ENCODE peak calls at places on chromosomes 1 and 21, in seven cellular contexts. One of them, this sample, is unnamed.

GRCh38 chr1:116764466-116764896 is 10.3 kb downstream of the CD2 start:
- DNase-seq in HFF-Myc: no peak
- DNase-seq in glutamatergic neuron: no peak
- DNase-seq in hepatocyte: no peak
- DNase-seq in pancreas: no peak
- DNase-seq in adrenal gland: no peak
- DNase-seq in upper lobe of right lung: no peak
- DNase-seq in this sample: no peak

GRCh38 chr21:42406201-42406601 is 2.5 kb downstream of the UBASH3A start:
- DNase-seq in HFF-Myc: no peak
- DNase-seq in glutamatergic neuron: no peak
- DNase-seq in hepatocyte: no peak
- DNase-seq in pancreas: no peak
- DNase-seq in adrenal gland: no peak
- DNase-seq in upper lobe of right lung: peak
- DNase-seq in this sample: no peak

GRCh38 chr1:8020032-8020431 is 6.1 kb downstream of the ERRFI1 start:
- DNase-seq in HFF-Myc: no peak
- DNase-seq in glutamatergic neuron: no peak
- DNase-seq in hepatocyte: peak
- DNase-seq in pancreas: no peak
- DNase-seq in adrenal gland: no peak
- DNase-seq in upper lobe of right lung: no peak
- DNase-seq in this sample: no peak

GRCh38 chr1:203406446-203407045 is 55.6 kb upstream of the FMOD start:
- DNase-seq in HFF-Myc: no peak
- DNase-seq in glutamatergic neuron: no peak
- DNase-seq in hepatocyte: no peak
- DNase-seq in pancreas: no peak
- DNase-seq in adrenal gland: peak
- DNase-seq in upper lobe of right lung: no peak
- DNase-seq in this sample: no peak

GRCh38 chr21:39630191-39630591 is 17.5 kb downstream of the B3GALT5 start:
- DNase-seq in HFF-Myc: peak
- DNase-seq in glutamatergic neuron: no peak
- DNase-seq in hepatocyte: no peak
- DNase-seq in pancreas: no peak
- DNase-seq in adrenal gland: no peak
- DNase-seq in upper lobe of right lung: no peak
- DNase-seq in this sample: no peak

GRCh38 chr1:151948506-151948905 is 39.2 kb upstream of the THEM4 start:
- DNase-seq in HFF-Myc: no peak
- DNase-seq in glutamatergic neuron: no peak
- DNase-seq in hepatocyte: no peak
- DNase-seq in pancreas: no peak
- DNase-seq in adrenal gland: no peak
- DNase-seq in upper lobe of right lung: no peak
- DNase-seq in this sample: no peak

GRCh38 chr1:247367786-247368342 is 36.2 kb upstream of the ZNF496 start:
- DNase-seq in HFF-Myc: no peak
- DNase-seq in glutamatergic neuron: no peak
- DNase-seq in hepatocyte: no peak
- DNase-seq in pancreas: no peak
- DNase-seq in adrenal gland: no peak
- DNase-seq in upper lobe of right lung: no peak
- DNase-seq in this sample: no peak

GRCh38 chr1:223492044-223492443 is 98.8 kb downstream of the CCDC185 start:
- DNase-seq in HFF-Myc: no peak
- DNase-seq in glutamatergic neuron: no peak
- DNase-seq in hepatocyte: no peak
- DNase-seq in pancreas: no peak
- DNase-seq in adrenal gland: no peak
- DNase-seq in upper lobe of right lung: peak
- DNase-seq in this sample: no peak

GRCh38 chr1:243475966-243476365 is 220.1 kb downstream of the SDCCAG8 start:
- DNase-seq in HFF-Myc: no peak
- DNase-seq in glutamatergic neuron: peak
- DNase-seq in hepatocyte: no peak
- DNase-seq in pancreas: no peak
- DNase-seq in adrenal gland: no peak
- DNase-seq in upper lobe of right lung: no peak
- DNase-seq in this sample: no peak

GRCh38 chr1:205301220-205301821 is 20.2 kb downstream of the NUAK2 start:
- DNase-seq in HFF-Myc: peak
- DNase-seq in glutamatergic neuron: peak
- DNase-seq in hepatocyte: peak
- DNase-seq in pancreas: peak
- DNase-seq in adrenal gland: no peak
- DNase-seq in upper lobe of right lung: peak
- DNase-seq in this sample: no peak

GRCh38 chr1:200674838-200675587 is 5.3 kb upstream of the DDX59 start:
- DNase-seq in HFF-Myc: no peak
- DNase-seq in glutamatergic neuron: no peak
- DNase-seq in hepatocyte: no peak
- DNase-seq in pancreas: no peak
- DNase-seq in adrenal gland: no peak
- DNase-seq in upper lobe of right lung: no peak
- DNase-seq in this sample: no peak

GRCh38 chr1:110280126-110280525 is 59.1 kb upstream of the RBM15 start:
- DNase-seq in HFF-Myc: no peak
- DNase-seq in glutamatergic neuron: no peak
- DNase-seq in hepatocyte: no peak
- DNase-seq in pancreas: no peak
- DNase-seq in adrenal gland: no peak
- DNase-seq in upper lobe of right lung: no peak
- DNase-seq in this sample: no peak

GRCh38 chr1:9039761-9040658 is 13.8 kb upstream of the SLC2A7 start:
- DNase-seq in HFF-Myc: no peak
- DNase-seq in glutamatergic neuron: no peak
- DNase-seq in hepatocyte: no peak
- DNase-seq in pancreas: no peak
- DNase-seq in adrenal gland: no peak
- DNase-seq in upper lobe of right lung: no peak
- DNase-seq in this sample: no peak

GRCh38 chr1:62688687-62689085 is 500 bp upstream of the DOCK7 start:
- DNase-seq in HFF-Myc: no peak
- DNase-seq in glutamatergic neuron: no peak
- DNase-seq in hepatocyte: no peak
- DNase-seq in pancreas: no peak
- DNase-seq in adrenal gland: no peak
- DNase-seq in upper lobe of right lung: no peak
- DNase-seq in this sample: no peak

GRCh38 chr1:68384321-68384813 is 65.4 kb downstream of the RPE65 start:
- DNase-seq in HFF-Myc: peak
- DNase-seq in glutamatergic neuron: no peak
- DNase-seq in hepatocyte: peak
- DNase-seq in pancreas: no peak
- DNase-seq in adrenal gland: peak
- DNase-seq in upper lobe of right lung: no peak
- DNase-seq in this sample: no peak

GRCh38 chr1:214584805-214585766 is 17.9 kb upstream of the CENPF start:
- DNase-seq in HFF-Myc: no peak
- DNase-seq in glutamatergic neuron: no peak
- DNase-seq in hepatocyte: peak
- DNase-seq in pancreas: no peak
- DNase-seq in adrenal gland: no peak
- DNase-seq in upper lobe of right lung: no peak
- DNase-seq in this sample: no peak

DNA sequence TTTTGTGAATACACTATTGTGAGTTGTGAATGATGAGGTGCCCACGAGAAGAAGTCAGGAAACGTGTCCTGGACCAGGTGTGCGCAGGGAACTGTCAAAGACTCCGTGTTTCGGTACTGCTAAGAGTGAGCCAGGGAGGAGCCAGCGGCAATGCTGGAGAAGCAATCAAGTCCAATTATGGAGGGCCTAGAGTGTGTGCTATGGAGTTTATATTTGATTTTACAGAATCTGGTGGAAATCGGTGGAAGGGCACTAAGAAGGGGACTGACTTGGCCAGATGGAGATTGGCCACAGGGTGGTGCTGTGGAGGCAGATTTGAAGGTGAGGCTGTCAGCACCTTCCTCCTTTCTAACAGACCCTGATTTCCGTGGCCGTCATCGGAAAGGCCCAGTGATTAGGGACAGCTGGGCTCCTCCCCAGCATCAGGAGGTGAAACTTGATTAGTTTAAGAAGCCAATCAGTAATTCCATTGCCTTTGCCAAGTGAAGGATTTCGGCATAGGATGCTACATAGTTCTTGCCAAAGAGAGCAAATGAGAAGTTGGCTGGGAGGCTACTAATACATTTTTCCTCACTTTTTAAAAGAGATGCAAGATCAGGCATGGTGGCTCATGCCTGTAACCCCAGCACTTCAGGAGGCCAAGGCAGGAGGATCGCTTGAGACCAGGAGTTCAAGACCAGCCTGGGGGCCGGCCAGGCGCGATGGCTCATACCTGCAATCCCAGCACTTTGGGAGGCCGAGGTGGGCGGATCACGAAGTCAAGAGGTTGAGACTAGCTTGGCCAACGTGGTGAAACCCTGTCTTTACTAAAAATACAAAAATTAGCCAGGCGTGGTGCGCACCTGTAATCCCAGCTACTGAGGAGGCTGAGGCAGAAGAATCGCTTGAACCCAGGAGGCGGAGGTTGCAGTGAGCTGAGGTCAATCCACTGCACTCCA is 7.0 kb downstream of the PTCH2 start:
- DNase-seq in HFF-Myc: peak
- DNase-seq in glutamatergic neuron: peak
- DNase-seq in hepatocyte: peak
- DNase-seq in pancreas: peak
- DNase-seq in adrenal gland: peak
- DNase-seq in upper lobe of right lung: peak
- DNase-seq in this sample: no peak
- TF ChIP-seq CTCF in HFF-Myc: peak
- TF ChIP-seq CTCF in glutamatergic neuron: peak
- TF ChIP-seq CTCF in hepatocyte: peak
- TF ChIP-seq CTCF in pancreas: peak
- TF ChIP-seq CTCF in adrenal gland: peak
- TF ChIP-seq CTCF in upper lobe of right lung: peak
- TF ChIP-seq CTCF in this sample: peak

DNA sequence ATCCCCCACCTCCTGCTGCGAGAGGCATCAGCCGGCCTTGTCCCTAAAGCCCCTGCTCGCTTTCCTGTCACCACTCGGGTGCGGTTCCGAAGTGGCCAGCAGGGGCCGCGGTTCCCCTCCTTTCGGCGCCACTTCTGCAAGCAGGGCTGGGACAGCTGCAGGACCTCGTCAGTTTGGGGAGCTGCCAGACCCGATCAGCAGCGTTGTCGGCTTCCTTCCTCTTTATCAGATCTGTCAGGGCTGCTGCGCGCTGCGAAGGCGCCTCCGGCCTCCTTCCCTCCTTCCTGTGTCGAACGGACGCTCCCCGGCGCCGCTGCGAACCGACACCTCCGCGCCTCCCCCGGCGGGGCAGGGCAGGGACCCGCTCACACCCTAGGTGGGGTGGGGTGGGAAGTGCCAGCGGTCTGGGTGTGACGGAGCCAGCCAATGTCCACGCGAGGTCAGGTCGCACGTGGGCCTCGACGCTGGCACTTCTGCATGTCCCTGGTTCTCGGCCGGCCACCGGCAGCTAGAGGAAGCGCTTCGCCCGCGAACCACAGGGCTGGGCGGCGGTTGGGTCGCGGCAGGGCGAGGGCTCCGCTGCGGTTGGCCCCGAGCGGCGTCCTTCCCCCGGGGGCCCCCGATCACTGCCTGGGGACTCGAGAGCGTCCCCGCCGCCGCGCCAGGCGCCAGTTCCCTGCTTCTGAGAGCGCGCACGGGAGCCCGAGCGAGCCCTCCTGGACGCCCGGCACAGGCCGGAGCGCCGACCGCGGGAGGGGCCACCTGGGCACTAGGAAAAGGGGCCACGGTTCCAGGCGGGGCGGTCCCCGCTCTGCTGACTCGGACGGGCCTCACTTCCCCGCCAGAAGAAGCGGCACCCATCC is 81.8 kb downstream of the RUNX3 start:
- DNase-seq in HFF-Myc: peak
- DNase-seq in glutamatergic neuron: peak
- DNase-seq in hepatocyte: peak
- DNase-seq in pancreas: peak
- DNase-seq in adrenal gland: peak
- DNase-seq in upper lobe of right lung: peak
- DNase-seq in this sample: no peak
- TF ChIP-seq CTCF in HFF-Myc: peak
- TF ChIP-seq CTCF in glutamatergic neuron: peak
- TF ChIP-seq CTCF in hepatocyte: peak
- TF ChIP-seq CTCF in pancreas: peak
- TF ChIP-seq CTCF in adrenal gland: peak
- TF ChIP-seq CTCF in upper lobe of right lung: peak
- TF ChIP-seq CTCF in this sample: peak

GRCh38 chr1:10475510-10475909 is 760 bp downstream of the PEX14 start:
- DNase-seq in HFF-Myc: no peak
- DNase-seq in glutamatergic neuron: no peak
- DNase-seq in hepatocyte: peak
- DNase-seq in pancreas: no peak
- DNase-seq in adrenal gland: no peak
- DNase-seq in upper lobe of right lung: no peak
- DNase-seq in this sample: no peak
- TF ChIP-seq CTCF in HFF-Myc: no peak
- TF ChIP-seq CTCF in glutamatergic neuron: no peak
- TF ChIP-seq CTCF in hepatocyte: no peak
- TF ChIP-seq CTCF in pancreas: no peak
- TF ChIP-seq CTCF in adrenal gland: no peak
- TF ChIP-seq CTCF in upper lobe of right lung: no peak
- TF ChIP-seq CTCF in this sample: no peak

GRCh38 chr1:51628715-51629590 is 12.1 kb downstream of the OSBPL9 start:
- DNase-seq in HFF-Myc: no peak
- DNase-seq in glutamatergic neuron: no peak
- DNase-seq in hepatocyte: no peak
- DNase-seq in pancreas: no peak
- DNase-seq in adrenal gland: no peak
- DNase-seq in upper lobe of right lung: no peak
- DNase-seq in this sample: no peak

GRCh38 chr1:51630393-51630792 is 13.5 kb downstream of the OSBPL9 start:
- DNase-seq in HFF-Myc: no peak
- DNase-seq in glutamatergic neuron: no peak
- DNase-seq in hepatocyte: no peak
- DNase-seq in pancreas: no peak
- DNase-seq in adrenal gland: no peak
- DNase-seq in upper lobe of right lung: no peak
- DNase-seq in this sample: no peak

GRCh38 chr1:51624851-51625250 is 8.0 kb downstream of the OSBPL9 start:
- DNase-seq in HFF-Myc: no peak
- DNase-seq in glutamatergic neuron: no peak
- DNase-seq in hepatocyte: no peak
- DNase-seq in pancreas: no peak
- DNase-seq in adrenal gland: no peak
- DNase-seq in upper lobe of right lung: no peak
- DNase-seq in this sample: no peak

GRCh38 chr1:51629918-51630317 is 13.0 kb downstream of the OSBPL9 start:
- DNase-seq in HFF-Myc: no peak
- DNase-seq in glutamatergic neuron: no peak
- DNase-seq in hepatocyte: no peak
- DNase-seq in pancreas: no peak
- DNase-seq in adrenal gland: no peak
- DNase-seq in upper lobe of right lung: no peak
- DNase-seq in this sample: no peak

DNA sequence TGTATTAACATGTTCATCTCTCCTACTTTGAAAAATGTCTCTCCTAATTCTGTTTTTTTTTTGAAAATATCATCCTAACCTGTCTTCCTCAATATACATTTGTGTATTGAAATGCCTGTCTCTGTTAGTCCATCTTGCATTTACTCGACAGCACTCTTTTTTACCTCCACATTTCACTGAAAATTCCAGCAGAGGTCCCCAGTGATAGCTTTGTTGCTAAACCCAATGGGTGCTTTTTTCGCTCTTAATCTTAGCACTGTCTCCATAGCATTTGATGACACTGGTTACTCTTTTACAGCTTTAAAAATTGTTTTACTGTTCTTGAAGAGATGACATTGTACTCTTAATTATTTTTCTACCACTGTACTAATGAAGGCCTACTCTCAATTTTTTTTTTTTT is 10.8 kb downstream of the OSBPL9 start:
- DNase-seq in HFF-Myc: no peak
- DNase-seq in glutamatergic neuron: no peak
- DNase-seq in hepatocyte: peak
- DNase-seq in pancreas: no peak
- DNase-seq in adrenal gland: no peak
- DNase-seq in upper lobe of right lung: no peak
- DNase-seq in this sample: no peak
- TF ChIP-seq CTCF in HFF-Myc: peak
- TF ChIP-seq CTCF in glutamatergic neuron: no peak
- TF ChIP-seq CTCF in hepatocyte: peak
- TF ChIP-seq CTCF in pancreas: no peak
- TF ChIP-seq CTCF in adrenal gland: peak
- TF ChIP-seq CTCF in upper lobe of right lung: peak
- TF ChIP-seq CTCF in this sample: peak